ENCODE peak calls at places on chromosomes 16 and 17, in five cellular contexts. A is transverse colon; L is lower lobe of right lung; S is effector memory CD4-positive, alpha-beta T cell; T is cardiac muscle cell. Y is an unnamed sample.

GRCh38 chr17:69414408-69415274 is at the start of gene MAP2K6:
- DNase-seq in T (peak; percentile 84), L (peak; percentile 90), A (peak; percentile 89), S (peak; percentile 46), Y (peak; percentile 93)

GRCh38 chr17:40557531-40558299 is 7.6 kb downstream of the CCR7 start:
- DNase-seq in L (no peak), T (no peak), S (no peak), A (no peak), Y (peak; percentile 78)

GRCh38 chr17:68674271-68674925 is 73.2 kb upstream of the FAM20A start:
- DNase-seq in L (no peak), S (no peak), A (no peak), T (no peak), Y (no peak)

GRCh38 chr17:39164675-39165143 is 1.3 kb downstream of the ARL5C start:
- DNase-seq in T (peak; percentile 91), S (peak; percentile 28), L (peak; percentile 85), A (peak; percentile 88), Y (peak; percentile 96)

GRCh38 chr17:50560931-50561750 is 626 bp downstream of the CACNA1G start:
- DNase-seq in S (no peak), A (no peak), T (peak; percentile 56), L (no peak), Y (no peak)

GRCh38 chr16:90008708-90009145 is 10.5 kb downstream of the DBNDD1 start:
- DNase-seq in S (no peak), A (peak; percentile 35), T (no peak), L (no peak), Y (no peak)

GRCh38 chr17:63772801-63773271 is 561 bp downstream of the CCDC47 start:
- DNase-seq in A (peak; percentile 13), S (no peak), L (no peak), T (peak; percentile 30), Y (no peak)

GRCh38 chr16:3020604-3021448 is 658 bp downstream of the TNFRSF12A start:
- DNase-seq in T (peak; percentile 92), L (peak; percentile 89), S (peak; percentile 79), A (peak; percentile 75), Y (peak; percentile 91)

GRCh38 chr16:17515421-17516210 is 44.9 kb upstream of the XYLT1 start:
- DNase-seq in S (no peak), T (no peak), A (no peak), L (no peak), Y (no peak)

GRCh38 chr17:63987616-63988478 is 10.3 kb upstream of the PRR29 start:
- DNase-seq in S (no peak), T (no peak), L (no peak), A (no peak), Y (no peak)

GRCh38 chr16:55444754-55445485 is 34.1 kb upstream of the MMP2 start:
- DNase-seq in A (peak; percentile 20), S (no peak), L (peak; percentile 78), T (peak; percentile 31), Y (peak; percentile 86)

GRCh38 chr17:41403409-41404023 is 6.1 kb upstream of the KRT31 start:
- DNase-seq in S (no peak), L (no peak), T (no peak), A (no peak), Y (no peak)

GRCh38 chr16:27826893-27827289 is 236.6 kb downstream of the GSG1L start:
- DNase-seq in L (no peak), S (no peak), A (no peak), T (no peak), Y (no peak)

GRCh38 chr16:46885960-46886763 is 2.0 kb downstream of the GPT2 start:
- DNase-seq in S (no peak), T (peak; percentile 23), A (no peak), L (no peak), Y (no peak)

GRCh38 chr16:30722443-30722842 is 23.5 kb downstream of the SRCAP start:
- DNase-seq in T (no peak), A (no peak), L (no peak), S (no peak), Y (no peak)

GRCh38 chr16:57801856-57802634 is at the start of gene KIFC3:
- DNase-seq in A (peak; percentile 74), S (peak; percentile 70), T (peak; percentile 80), L (peak; percentile 88), Y (peak; percentile 94)

DNA sequence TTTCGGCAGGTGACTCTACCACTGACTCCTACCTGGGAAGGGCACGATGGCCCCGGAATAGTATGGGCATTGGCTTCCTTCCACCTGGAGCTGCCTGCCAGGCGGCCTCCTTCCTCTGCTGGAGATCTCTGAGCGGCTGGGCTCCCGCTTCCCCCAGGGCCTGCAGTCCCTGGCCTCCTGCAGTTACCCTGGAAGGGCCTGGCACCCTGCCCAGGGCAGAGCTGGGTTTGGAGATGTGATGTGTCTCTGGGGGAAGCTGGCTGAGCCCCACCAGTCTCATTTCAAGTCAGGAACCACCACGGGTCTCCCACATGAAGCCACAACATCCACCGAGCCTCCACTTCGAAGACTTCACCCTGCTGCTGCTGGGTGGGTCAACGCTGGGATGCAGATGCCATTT is 97.9 kb downstream of the IRF8 start:
- DNase-seq in A (no peak), S (no peak), T (no peak), L (no peak), Y (no peak)
- H3K4me1 ChIP-seq in A (no peaks in the 10 kb centered on the region), S (peaks cover 4% of the 10 kb centered on the region), T (no peaks in the 10 kb centered on the region), L (peaks cover 5% of the 10 kb centered on the region), Y (no peaks in the 10 kb centered on the region)

DNA sequence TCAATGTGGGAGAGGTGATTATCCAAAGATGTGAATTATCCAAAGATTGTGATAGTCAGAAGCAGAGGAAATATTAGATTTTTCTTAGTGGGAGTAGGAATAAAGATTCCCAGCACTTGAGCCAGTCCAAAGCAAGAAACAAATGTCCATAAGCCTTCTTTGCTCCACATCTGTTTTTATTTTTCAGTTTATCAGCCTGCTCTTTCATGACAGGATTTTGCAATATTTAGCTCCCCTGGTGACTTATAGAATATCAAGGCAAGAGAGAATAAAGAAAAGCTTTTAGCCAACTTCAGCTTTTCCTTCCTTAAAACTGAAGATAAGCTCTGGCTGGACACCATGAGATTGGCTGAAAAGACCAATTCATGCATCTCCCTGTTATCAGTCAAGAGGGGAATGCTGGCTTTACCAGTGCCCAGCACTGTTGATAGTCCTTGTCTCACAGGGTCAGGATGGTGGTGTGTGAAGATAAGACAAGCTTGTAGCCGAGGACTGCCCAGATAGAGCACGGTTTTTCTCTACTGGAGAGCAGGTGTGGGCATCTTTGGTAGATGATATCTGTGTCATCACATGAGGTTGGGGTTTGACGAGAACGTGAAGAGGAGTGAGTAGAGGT is 706.5 kb downstream of the KCNJ2 start:
- DNase-seq in A (no peak), S (no peak), T (no peak), L (no peak), Y (no peak)
- H3K9me3 ChIP-seq in A (no peaks in the 10 kb centered on the region), S (no peaks in the 10 kb centered on the region), T (no peaks in the 10 kb centered on the region), L (no peaks in the 10 kb centered on the region), Y (no peaks in the 10 kb centered on the region)

GRCh38 chr17:1986783-1987451 is 38.2 kb downstream of the RTN4RL1 start:
- DNase-seq in T (no peak), L (no peak), A (no peak), S (no peak), Y (no peak)

GRCh38 chr17:1989135-1989534 is 36.0 kb downstream of the RTN4RL1 start:
- DNase-seq in T (no peak), L (no peak), A (no peak), S (no peak), Y (peak; percentile 71)

GRCh38 chr17:1985686-1986085 is 39.4 kb downstream of the RTN4RL1 start:
- DNase-seq in L (no peak), A (no peak), S (no peak), T (peak; percentile 44), Y (no peak)

GRCh38 chr17:1980665-1981250 is 44.4 kb downstream of the RTN4RL1 start:
- DNase-seq in L (no peak), T (no peak), A (no peak), S (no peak), Y (no peak)

GRCh38 chr17:1985093-1985492 is 40.0 kb downstream of the RTN4RL1 start:
- DNase-seq in T (no peak), A (no peak), S (no peak), L (no peak), Y (no peak)
- H3K4me1 ChIP-seq in T (peaks cover 20% of the 10 kb centered on the region), A (peaks cover 2% of the 10 kb centered on the region), S (no peaks in the 10 kb centered on the region), L (no peaks in the 10 kb centered on the region), Y (no peaks in the 10 kb centered on the region)

GRCh38 chr17:79615446-79615845 is 4.6 kb upstream of the RBFOX3 start:
- DNase-seq in S (no peak), L (no peak), T (no peak), A (no peak), Y (peak; percentile 8)
- H3K9me3 ChIP-seq in S (no peaks in the 10 kb centered on the region), L (no peaks in the 10 kb centered on the region), T (no peaks in the 10 kb centered on the region), A (no peaks in the 10 kb centered on the region), Y (no peaks in the 10 kb centered on the region)

DNA sequence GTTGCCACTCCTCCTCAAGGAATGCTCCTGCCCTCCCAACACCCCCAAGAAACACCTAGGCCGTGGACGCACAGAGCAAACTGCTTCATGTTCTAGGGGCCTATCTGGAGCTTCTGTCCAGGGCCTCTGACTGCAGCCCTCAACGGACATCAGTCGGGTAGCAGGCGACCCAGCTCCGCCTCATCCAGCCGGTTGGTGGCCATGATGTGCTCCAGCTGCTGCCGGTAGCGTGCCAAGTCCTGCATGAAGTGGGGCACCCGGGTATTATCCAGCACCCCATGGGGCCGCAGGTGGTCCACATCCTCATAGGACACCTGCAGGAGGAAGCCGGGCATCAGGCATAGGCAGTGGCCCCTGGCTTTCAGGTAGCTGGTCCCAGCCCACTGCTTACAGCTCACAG is 6.3 kb downstream of the NOL3 start:
- DNase-seq in A (no peak), S (no peak), L (no peak), T (no peak), Y (no peak)
- H3K4me1 ChIP-seq in A (peaks cover 38% of the 10 kb centered on the region), S (peaks cover 26% of the 10 kb centered on the region), L (peaks cover 66% of the 10 kb centered on the region), T (peaks cover 5% of the 10 kb centered on the region), Y (no peaks in the 10 kb centered on the region)

DNA sequence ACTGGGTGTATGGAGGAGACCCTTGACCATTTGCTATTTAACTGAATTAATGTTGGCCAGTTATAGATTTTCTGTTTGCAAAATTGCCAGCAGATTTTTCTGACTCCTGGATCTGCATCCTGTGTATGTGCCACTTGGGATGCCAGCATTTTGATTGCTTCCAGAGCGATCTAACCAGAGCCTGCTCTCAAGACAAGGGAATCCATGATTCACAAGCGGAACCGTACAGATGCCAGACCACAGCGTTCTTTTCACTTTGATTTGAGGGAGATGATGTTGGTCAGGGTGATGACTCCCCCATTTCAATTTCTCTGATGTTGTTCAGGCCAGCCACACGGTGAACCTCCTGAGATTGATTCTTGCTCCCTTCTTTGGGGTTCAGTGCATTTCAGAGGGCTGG is 228.7 kb downstream of the CDH13 start:
- DNase-seq in L (no peak), S (no peak), A (no peak), T (no peak), Y (no peak)
- H3K9me3 ChIP-seq in L (no peaks in the 10 kb centered on the region), S (no peaks in the 10 kb centered on the region), A (no peaks in the 10 kb centered on the region), T (no peaks in the 10 kb centered on the region), Y (no peaks in the 10 kb centered on the region)

Y was measured in aorta.